ENCODE peak calls at places on chromosome 16, in seven cellular contexts. O is thyroid gland, R is adrenal gland, X is ovary, W is keratinocyte, V is tibial artery, L is tibial nerve. M is an unnamed sample. For H3K9me3, the result is how much of the 10 kb centered on the place peaks cover.

GRCh38 chr16:71460246-71460645 is 1.8 kb downstream of the ZNF23 start:
- DNase-seq in R (no peak), X (no peak), L (no peak), V (no peak), O (no peak), W (no peak), M (no peak)

GRCh38 chr16:79066621-79067020 is 533.9 kb downstream of the MAF start:
- DNase-seq in X (no peak), O (no peak), R (no peak), V (no peak), W (no peak), L (no peak), M (no peak)

GRCh38 chr16:31491778-31492418 is 9.0 kb downstream of the SLC5A2 start:
- DNase-seq in X (no peak), R (no peak), V (no peak), L (no peak), W (no peak), O (no peak), M (peak)

GRCh38 chr16:85366031-85366763 is 246.9 kb upstream of the GSE1 start:
- DNase-seq in X (no peak), L (no peak), W (no peak), V (no peak), O (no peak), R (no peak), M (no peak)

GRCh38 chr16:8631373-8631772 is 9.9 kb downstream of the METTL22 start:
- DNase-seq in V (no peak), W (no peak), R (no peak), L (no peak), O (no peak), X (no peak), M (no peak)

GRCh38 chr16:11757671-11758545 is 15.3 kb upstream of the TXNDC11 start:
- DNase-seq in V (no peak), O (peak), R (peak), W (no peak), X (no peak), L (no peak), M (no peak)

GRCh38 chr16:13110124-13110796 is 208.9 kb downstream of the SHISA9 start:
- DNase-seq in O (peak), R (no peak), X (no peak), V (peak), L (no peak), W (peak), M (no peak)

GRCh38 chr16:981695-982151 is at the start of gene SOX8:
- DNase-seq in X (no peak), V (no peak), R (no peak), O (no peak), W (no peak), L (no peak), M (no peak)

GRCh38 chr16:4330277-4330882 is 14.5 kb downstream of the GLIS2 start:
- DNase-seq in R (peak), O (peak), V (peak), W (no peak), L (peak), X (peak), M (peak)

GRCh38 chr16:4327386-4327781 is 11.5 kb downstream of the GLIS2 start:
- DNase-seq in O (peak), V (no peak), W (no peak), X (peak), L (no peak), R (no peak), M (no peak)

GRCh38 chr16:4327782-4328579 is 12.1 kb downstream of the GLIS2 start:
- DNase-seq in O (peak), X (peak), W (no peak), V (peak), R (peak), L (peak), M (peak)

GRCh38 chr16:4328580-4329353 is 12.9 kb downstream of the GLIS2 start:
- DNase-seq in W (no peak), V (peak), L (no peak), O (peak), R (peak), X (peak), M (no peak)

DNA sequence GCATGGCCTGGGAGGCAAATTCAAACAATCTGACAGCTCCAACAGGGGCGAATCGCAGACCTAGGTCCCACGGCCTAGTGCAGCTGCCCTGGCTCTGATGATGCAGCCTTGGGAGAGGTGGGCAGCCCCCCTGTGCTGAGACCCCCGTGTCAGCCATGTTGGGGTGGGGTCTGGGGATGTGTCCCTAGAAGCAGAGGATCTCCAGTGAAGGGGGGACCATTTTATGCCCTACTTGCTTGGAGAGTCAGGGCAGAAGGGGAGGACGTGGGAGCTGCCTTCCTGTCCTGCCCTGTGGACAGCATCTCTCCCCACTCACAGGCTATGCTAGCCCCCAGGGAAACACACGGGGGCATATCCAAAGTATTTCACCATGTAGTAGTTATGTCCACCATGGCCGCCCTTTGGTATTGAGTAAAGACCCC is 13.5 kb downstream of the GLIS2 start:
- DNase-seq in V (peak), L (no peak), W (no peak), R (no peak), X (no peak), O (no peak), M (no peak)
- H3K27ac ChIP-seq in V (peak), L (peak), W (no peak), R (no peak), X (peak), O (no peak), M (peak)

GRCh38 chr16:35452471-35452870 is 1993.1 kb downstream of the TP53TG3F start:
- DNase-seq in V (no peak), O (no peak), R (no peak), L (no peak), X (no peak), W (no peak), M (no peak)
- H3K9me3 ChIP-seq in V (under half), O (under half), R (under half), L (under half), X (under half), W (under half), M (under half)

GRCh38 chr16:23089111-23089510 is 60.1 kb downstream of the USP31 start:
- DNase-seq in O (no peak), X (no peak), L (no peak), V (no peak), W (no peak), R (no peak), M (no peak)

GRCh38 chr16:23088018-23088417 is 61.2 kb downstream of the USP31 start:
- DNase-seq in O (no peak), X (no peak), W (no peak), R (no peak), V (no peak), L (no peak), M (no peak)

GRCh38 chr16:23092072-23092800 is 57.0 kb downstream of the USP31 start:
- DNase-seq in O (no peak), R (no peak), W (no peak), X (no peak), V (no peak), L (no peak), M (no peak)

GRCh38 chr16:23092801-23093117 is 56.5 kb downstream of the USP31 start:
- DNase-seq in R (no peak), X (no peak), L (no peak), O (no peak), W (no peak), V (no peak), M (no peak)
- H3K27ac ChIP-seq in R (no peak), X (no peak), L (no peak), O (no peak), W (no peak), V (no peak), M (peak)

GRCh38 chr16:3388325-3388724 is 12.5 kb downstream of the ZSCAN32 start:
- DNase-seq in X (no peak), W (no peak), R (no peak), L (no peak), V (no peak), O (no peak), M (no peak)
- H3K9me3 ChIP-seq in X (half or more), W (under half), R (under half), L (half or more), V (half or more), O (under half), M (under half)

GRCh38 chr16:17348042-17348783 is 122.5 kb downstream of the XYLT1 start:
- DNase-seq in O (no peak), V (peak), X (no peak), W (no peak), R (no peak), L (no peak), M (no peak)

GRCh38 chr16:17347624-17348023 is 123.1 kb downstream of the XYLT1 start:
- DNase-seq in W (no peak), X (no peak), L (no peak), O (no peak), V (peak), R (no peak), M (no peak)

GRCh38 chr16:17348826-17349225 is 121.9 kb downstream of the XYLT1 start:
- DNase-seq in R (no peak), W (no peak), L (no peak), X (no peak), O (no peak), V (no peak), M (no peak)

GRCh38 chr16:17346441-17346773 is 124.4 kb downstream of the XYLT1 start:
- DNase-seq in R (no peak), W (no peak), V (peak), L (no peak), O (no peak), X (no peak), M (no peak)

GRCh38 chr16:17346774-17347569 is 123.8 kb downstream of the XYLT1 start:
- DNase-seq in O (no peak), X (no peak), W (no peak), L (no peak), V (peak), R (no peak), M (no peak)
- H3K27ac ChIP-seq in O (peak), X (no peak), W (no peak), L (peak), V (no peak), R (no peak), M (no peak)

GRCh38 chr16:16120382-16121184 is 102.7 kb downstream of the ABCC6 start:
- DNase-seq in V (no peak), X (no peak), W (no peak), O (peak), L (no peak), R (peak), M (no peak)

GRCh38 chr16:16122264-16122663 is 101.0 kb downstream of the ABCC6 start:
- DNase-seq in W (no peak), O (no peak), R (no peak), V (no peak), X (no peak), L (no peak), M (no peak)

GRCh38 chr16:16120044-16120381 is 103.3 kb downstream of the ABCC6 start:
- DNase-seq in W (no peak), X (no peak), R (no peak), V (no peak), L (no peak), O (no peak), M (no peak)

GRCh38 chr16:16118337-16118736 is 105.0 kb downstream of the ABCC6 start:
- DNase-seq in X (no peak), V (no peak), L (no peak), W (no peak), O (no peak), R (no peak), M (no peak)

GRCh38 chr16:16121185-16121727 is 102.0 kb downstream of the ABCC6 start:
- DNase-seq in X (no peak), W (no peak), O (no peak), V (no peak), R (no peak), L (no peak), M (no peak)
- H3K9me3 ChIP-seq in X (under half), W (under half), O (under half), V (under half), R (under half), L (under half), M (under half)